ENCODE peak calls at places on chromosomes 4 and X, in nine cellular contexts. J, A, I, Z, Y, P, E, F and L are unnamed samples.

GRCh38 chr4:143357161-143357845 is 20.6 kb downstream of the GAB1 start:
- DNase-seq in I (no peak), F (peak), E (no peak), J (no peak), A (no peak), P (no peak), Y (no peak), Z (peak), L (peak)

GRCh38 chr4:86972997-86973396 is 38.2 kb downstream of the AFF1 start:
- DNase-seq in E (peak), Z (no peak), I (no peak), A (no peak), P (no peak), Y (no peak), F (no peak), J (peak), L (peak)

GRCh38 chr4:88660446-88661294 is 37.0 kb downstream of the NAP1L5 start:
- DNase-seq in Y (no peak), E (no peak), Z (no peak), A (no peak), J (no peak), P (no peak), I (peak), F (no peak), L (peak)

GRCh38 chr4:112073201-112073600 is 72.1 kb upstream of the FAM241A start:
- DNase-seq in I (no peak), F (no peak), J (no peak), E (peak), Y (no peak), Z (no peak), A (no peak), P (no peak), L (no peak)

GRCh38 chr4:168551211-168551610 is 54.4 kb downstream of the PALLD start:
- DNase-seq in Z (no peak), F (no peak), E (no peak), I (peak), A (no peak), Y (no peak), J (no peak), P (no peak), L (peak)

GRCh38 chrX:22389544-22390243 is 117.0 kb downstream of the CBLL2 start:
- DNase-seq in Y (no peak), E (no peak), I (peak), P (no peak), J (no peak), A (no peak), F (no peak), Z (no peak), L (peak)

GRCh38 chr4:170657761-170658160 is 568.0 kb upstream of the AADAT start:
- DNase-seq in P (no peak), F (no peak), J (no peak), I (no peak), Z (no peak), Y (no peak), A (no peak), E (no peak), L (peak)

GRCh38 chr4:3834186-3834920 is 68.2 kb downstream of the ADRA2C start:
- DNase-seq in E (no peak), A (no peak), F (no peak), Z (no peak), I (no peak), J (no peak), P (no peak), Y (no peak), L (no peak)

GRCh38 chr4:24771241-24771640 is 24.1 kb upstream of the SOD3 start:
- DNase-seq in I (no peak), E (no peak), F (no peak), A (no peak), Z (no peak), J (no peak), P (no peak), Y (no peak), L (peak)

GRCh38 chr4:24768604-24769003 is 26.8 kb upstream of the SOD3 start:
- DNase-seq in J (no peak), Y (no peak), F (peak), I (no peak), Z (peak), A (no peak), E (no peak), P (no peak), L (no peak)

GRCh38 chr4:24770111-24770584 is 25.2 kb upstream of the SOD3 start:
- DNase-seq in F (no peak), J (no peak), P (peak), A (peak), Z (no peak), Y (no peak), I (peak), E (no peak), L (peak)

GRCh38 chr4:24765331-24765990 is 29.9 kb upstream of the SOD3 start:
- DNase-seq in Z (no peak), J (no peak), I (peak), E (no peak), A (no peak), Y (no peak), F (peak), P (no peak), L (no peak)

DNA sequence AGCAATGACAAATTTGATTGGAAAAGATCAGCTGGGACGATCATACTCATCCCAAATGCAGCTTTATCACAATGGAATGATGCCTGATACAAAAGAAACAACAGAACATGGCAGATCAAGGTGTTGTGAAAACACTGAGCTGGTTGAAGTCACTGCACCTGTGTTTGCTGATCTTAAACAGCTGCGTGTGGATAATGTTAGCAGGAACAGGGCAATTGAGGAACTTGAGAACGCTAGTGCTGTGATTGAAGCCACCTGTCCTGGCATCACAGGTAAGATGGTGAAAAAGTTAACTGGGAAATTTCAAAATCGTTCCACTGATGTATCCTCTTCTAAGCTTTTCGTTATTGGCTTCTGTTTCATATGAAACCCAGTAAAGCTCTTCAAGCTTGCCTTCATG is 27.4 kb upstream of the SOD3 start:
- DNase-seq in P (no peak), E (no peak), J (no peak), Z (no peak), A (no peak), F (no peak), I (no peak), Y (no peak), L (no peak)
- TF ChIP-seq EZH2phosphoT487 in P (no peak), E (no peak), J (no peak), Z (no peak), A (no peak), F (no peak), I (no peak), Y (no peak), L (no peak)

GRCh38 chr4:123244233-123244632 is 152.4 kb upstream of the SPRY1 start:
- DNase-seq in J (no peak), E (no peak), P (peak), I (no peak), Y (no peak), F (no peak), A (no peak), Z (peak), L (no peak)
- TF ChIP-seq EZH2phosphoT487 in J (no peak), E (no peak), P (no peak), I (no peak), Y (no peak), F (no peak), A (no peak), Z (no peak), L (no peak)

DNA sequence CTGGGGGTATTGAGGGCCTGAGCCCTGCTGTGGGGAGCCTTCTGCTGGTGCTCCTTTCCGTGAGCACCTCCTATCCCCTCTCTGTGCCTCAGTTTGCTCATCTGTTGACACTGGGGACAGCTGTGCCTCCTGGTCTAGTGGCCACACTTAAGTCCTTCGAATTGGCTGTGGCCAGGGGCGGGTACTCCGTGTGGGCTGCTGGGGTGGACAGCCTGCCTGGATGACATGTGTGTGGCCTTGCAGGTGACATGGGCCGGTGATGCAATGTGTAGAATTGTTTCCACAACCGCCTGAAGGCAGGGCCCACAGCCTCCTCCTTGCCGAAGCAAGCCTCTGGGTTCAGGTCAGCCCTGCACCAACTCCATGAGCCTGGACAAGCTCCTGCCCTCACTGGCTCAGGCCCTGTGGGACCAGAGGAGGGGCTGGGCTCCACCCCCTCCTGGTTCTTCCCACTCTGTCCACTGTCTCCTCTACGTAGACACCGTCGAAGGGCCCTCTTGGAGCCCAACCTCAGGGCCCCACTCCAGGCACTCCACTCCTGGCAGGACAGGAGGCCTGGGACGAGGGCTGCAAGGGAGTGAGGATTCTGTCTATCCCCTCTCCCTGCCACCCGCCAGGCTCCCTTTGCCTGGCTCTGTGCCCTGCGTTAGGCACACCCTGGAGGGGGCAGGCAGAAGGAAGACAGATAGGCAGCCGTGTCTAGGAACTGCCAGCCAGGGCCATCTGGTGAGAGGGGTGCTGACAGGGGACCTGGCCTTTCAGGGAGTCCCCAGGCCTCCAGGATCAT is 1.2 kb downstream of the SH3BP2 start:
- DNase-seq in Z (no peak), Y (peak), A (no peak), E (no peak), P (peak), J (peak), F (no peak), I (peak), L (no peak)
- TF ChIP-seq EZH2phosphoT487 in Z (no peak), Y (no peak), A (no peak), E (no peak), P (no peak), J (no peak), F (no peak), I (no peak), L (no peak)

GRCh38 chrX:107547621-107548020 is 80.7 kb upstream of the PRPS1 start:
- DNase-seq in F (no peak), I (no peak), E (no peak), Y (no peak), A (no peak), P (no peak), Z (no peak), J (no peak), L (no peak)

GRCh38 chrX:107537815-107538214 is 88.4 kb downstream of the FRMPD3 start:
- DNase-seq in Z (peak), J (peak), A (peak), Y (peak), F (peak), P (peak), E (peak), I (peak), L (peak)

GRCh38 chrX:107541244-107541643 is 87.1 kb upstream of the PRPS1 start:
- DNase-seq in E (no peak), P (no peak), Z (peak), I (peak), A (no peak), F (peak), J (peak), Y (no peak), L (no peak)

DNA sequence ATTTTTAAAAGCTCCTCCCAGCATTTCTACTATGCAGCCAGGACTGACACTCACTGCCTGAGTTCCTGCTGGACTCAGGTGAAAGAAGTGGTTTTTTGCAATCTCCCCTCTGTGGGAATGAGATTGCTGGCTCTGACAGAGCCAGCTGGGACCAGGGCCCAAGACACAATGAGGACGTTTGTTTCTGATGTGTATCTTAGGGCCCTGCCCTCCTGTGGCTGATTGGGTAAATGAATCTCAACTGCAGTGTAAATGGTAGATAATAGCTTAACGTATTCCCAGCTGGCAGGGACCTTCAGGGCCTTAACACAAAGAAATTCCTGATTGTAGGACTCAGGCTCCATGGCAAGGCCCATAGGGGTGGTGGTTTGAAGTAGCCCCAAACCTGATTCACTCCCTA is 85.8 kb upstream of the PRPS1 start:
- DNase-seq in I (peak), Y (peak), J (peak), Z (peak), P (peak), A (peak), F (no peak), E (peak), L (peak)
- TF ChIP-seq EZH2phosphoT487 in I (no peak), Y (no peak), J (no peak), Z (no peak), P (no peak), A (no peak), F (no peak), E (no peak), L (no peak)

GRCh38 chr4:78293348-78293747 is 236.2 kb downstream of the FRAS1 start:
- DNase-seq in A (no peak), I (peak), F (no peak), J (no peak), Z (no peak), E (no peak), P (no peak), Y (no peak), L (no peak)
- TF ChIP-seq EZH2phosphoT487 in A (no peak), I (no peak), F (no peak), J (no peak), Z (no peak), E (no peak), P (no peak), Y (no peak), L (no peak)

GRCh38 chr4:159227984-159228383 is 125.1 kb downstream of the RAPGEF2 start:
- DNase-seq in Z (no peak), A (peak), F (no peak), Y (peak), E (peak), I (peak), J (peak), P (peak), L (no peak)

GRCh38 chr4:159229164-159229563 is 126.3 kb downstream of the RAPGEF2 start:
- DNase-seq in F (no peak), I (peak), P (peak), Z (no peak), J (peak), A (no peak), Y (no peak), E (peak), L (no peak)

GRCh38 chr4:159232465-159233106 is 129.7 kb downstream of the RAPGEF2 start:
- DNase-seq in J (no peak), E (peak), P (no peak), Z (no peak), I (no peak), Y (no peak), F (no peak), A (no peak), L (no peak)

GRCh38 chr4:159224412-159224811 is 121.5 kb downstream of the RAPGEF2 start:
- DNase-seq in J (no peak), Z (no peak), I (no peak), F (no peak), E (peak), P (no peak), Y (no peak), A (no peak), L (no peak)

GRCh38 chr4:159227378-159227777 is 124.5 kb downstream of the RAPGEF2 start:
- DNase-seq in J (no peak), A (no peak), E (no peak), P (no peak), F (no peak), Y (no peak), Z (no peak), I (peak), L (no peak)
- TF ChIP-seq EZH2phosphoT487 in J (no peak), A (no peak), E (no peak), P (no peak), F (no peak), Y (no peak), Z (no peak), I (no peak), L (no peak)

GRCh38 chr4:186845137-186845842 is 121.6 kb upstream of the FAT1 start:
- DNase-seq in Z (no peak), P (no peak), Y (no peak), J (peak), I (peak), E (no peak), F (no peak), A (peak), L (peak)
- TF ChIP-seq EZH2phosphoT487 in Z (no peak), P (no peak), Y (no peak), J (no peak), I (no peak), E (no peak), F (no peak), A (no peak), L (no peak)